ENCODE peak calls at places on chromosomes 2 and 18, in nine cellular contexts. E is HCT116, U is esophagus muscularis mucosa, P is heart left ventricle, B is A549, Z is HepG2, Q is Peyer's patch, X is transverse colon, Y is IMR-90. G is an unnamed sample.

GRCh38 chr2:227033471-227034148 is 130.4 kb downstream of the COL4A4 start:
- DNase-seq in E (peak; percentile 4), U (no peak), P (no peak), B (peak; percentile 50), Z (peak; percentile 43), Q (no peak), X (peak; percentile 59), Y (peak; percentile 32), G (no peak)

GRCh38 chr2:229622495-229623355 is 91.6 kb downstream of the DNER start:
- DNase-seq in E (no peak), U (no peak), P (no peak), B (no peak), Z (no peak), Q (no peak), X (no peak), Y (no peak), G (no peak)

GRCh38 chr2:25853038-25853638 is 25.1 kb downstream of the ASXL2 start:
- DNase-seq in E (no peak), U (no peak), P (no peak), B (no peak), Z (no peak), Q (no peak), X (no peak), Y (no peak), G (no peak)

GRCh38 chr18:79515331-79515730 is 119.6 kb downstream of the NFATC1 start:
- DNase-seq in E (no peak), U (no peak), P (peak; percentile 32), B (no peak), Z (no peak), Q (peak; percentile 15), X (no peak), Y (no peak), G (no peak)

GRCh38 chr2:225091336-225091735 is 49.1 kb upstream of the DOCK10 start:
- DNase-seq in E (peak; percentile 37), U (no peak), P (no peak), B (peak; percentile 49), Z (no peak), Q (no peak), X (no peak), Y (peak; percentile 98), G (no peak)

GRCh38 chr2:176268976-176269318 is 295 bp upstream of the MTX2 start:
- DNase-seq in E (no peak), U (no peak), P (no peak), B (no peak), Z (no peak), Q (no peak), X (no peak), Y (no peak), G (no peak)

GRCh38 chr2:109352898-109353689 is 224.1 kb downstream of the SH3RF3 start:
- DNase-seq in E (no peak), U (no peak), P (peak; percentile 45), B (no peak), Z (no peak), Q (peak; percentile 2), X (no peak), Y (no peak), G (peak; percentile 30)

GRCh38 chr2:150663143-150663542 is 175.7 kb upstream of the RND3 start:
- DNase-seq in E (peak; percentile 0), U (no peak), P (no peak), B (no peak), Z (no peak), Q (no peak), X (no peak), Y (peak; percentile 90), G (no peak)

GRCh38 chr2:11642972-11643371 is 27.0 kb downstream of the NTSR2 start:
- DNase-seq in E (no peak), U (no peak), P (no peak), B (peak; percentile 27), Z (no peak), Q (no peak), X (no peak), Y (no peak), G (no peak)

GRCh38 chr2:96305091-96305978 is at the start of gene SNRNP200:
- DNase-seq in E (peak; percentile 69), U (peak; percentile 96), P (peak; percentile 94), B (peak; percentile 70), Z (peak; percentile 86), Q (peak; percentile 88), X (peak; percentile 93), Y (peak; percentile 72), G (peak; percentile 74)

GRCh38 chr18:7754725-7755181 is 187.6 kb downstream of the PTPRM start:
- DNase-seq in E (no peak), U (no peak), P (no peak), B (peak; percentile 8), Z (peak; percentile 94), Q (no peak), X (no peak), Y (peak; percentile 17), G (no peak)

GRCh38 chr2:8094571-8094970 is 587.3 kb upstream of the ID2 start:
- DNase-seq in E (no peak), U (peak; percentile 68), P (no peak), B (no peak), Z (no peak), Q (no peak), X (no peak), Y (no peak), G (no peak)

GRCh38 chr18:58863539-58864145 is 1.0 kb upstream of the ZNF532 start:
- DNase-seq in E (no peak), U (no peak), P (peak; percentile 82), B (no peak), Z (no peak), Q (peak; percentile 64), X (peak; percentile 61), Y (peak; percentile 30), G (peak; percentile 44)

GRCh38 chr2:88074854-88075292 is 7.2 kb downstream of the SMYD1 start:
- DNase-seq in E (no peak), U (no peak), P (no peak), B (no peak), Z (no peak), Q (no peak), X (no peak), Y (peak; percentile 67), G (no peak)

GRCh38 chr2:54457326-54458023 is 1.3 kb downstream of the SPTBN1 start:
- DNase-seq in E (no peak), U (no peak), P (peak; percentile 70), B (peak; percentile 39), Z (peak; percentile 59), Q (no peak), X (no peak), Y (no peak), G (no peak)

GRCh38 chr2:54454548-54454921 is 1.6 kb upstream of the SPTBN1 start:
- DNase-seq in E (no peak), U (no peak), P (no peak), B (no peak), Z (peak; percentile 71), Q (no peak), X (no peak), Y (no peak), G (no peak)

GRCh38 chr2:54454922-54455583 is 1.1 kb upstream of the SPTBN1 start:
- DNase-seq in E (no peak), U (no peak), P (no peak), B (no peak), Z (peak; percentile 48), Q (no peak), X (no peak), Y (no peak), G (no peak)

GRCh38 chr2:54456526-54457325 is 599 bp downstream of the SPTBN1 start:
- DNase-seq in E (no peak), U (no peak), P (peak; percentile 72), B (peak; percentile 50), Z (peak; percentile 19), Q (no peak), X (peak; percentile 17), Y (peak; percentile 19), G (no peak)

GRCh38 chr2:54455584-54456525 is at the start of gene SPTBN1:
- DNase-seq in E (peak; percentile 61), U (peak; percentile 98), P (peak; percentile 94), B (peak; percentile 76), Z (peak; percentile 87), Q (peak; percentile 29), X (peak; percentile 77), Y (peak; percentile 90), G (peak; percentile 80)
- TF ChIP-seq POLR2A in E (peak; percentile 27), U (peak; percentile 45), P (no peak), B (peak; percentile 79), Z (peak; percentile 75), Q (no peak), X (peak; percentile 41), Y (peak; percentile 61), G (peak; percentile 66)

DNA sequence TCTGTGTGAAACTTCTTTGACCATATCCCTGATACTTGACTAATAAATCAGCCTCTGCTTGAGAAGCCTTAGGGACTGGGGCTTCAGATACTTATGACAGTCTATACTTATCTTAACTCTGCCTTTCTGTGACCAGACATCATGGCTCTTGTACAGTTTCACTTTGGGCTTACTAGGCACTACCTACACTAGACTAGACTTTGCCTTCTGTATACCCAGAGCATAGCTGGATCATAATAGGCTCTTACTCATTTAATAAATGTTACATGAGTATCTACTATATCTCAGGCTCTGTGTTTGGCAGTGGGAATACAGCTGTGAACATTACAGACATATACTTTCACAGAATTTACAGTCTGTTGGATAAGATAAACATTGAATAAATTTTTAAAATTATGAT is 9.0 kb downstream of the UGP2 start:
- DNase-seq in E (no peak), U (no peak), P (no peak), B (no peak), Z (no peak), Q (no peak), X (no peak), Y (no peak), G (no peak)
- H3K27ac ChIP-seq in E (no peak overlapping the region), U (no peak overlapping the region), P (no peak overlapping the region), B (no peak overlapping the region), Z (no peak overlapping the region), Q (no peak overlapping the region), X (no peak overlapping the region), Y (no peak overlapping the region), G (peak overlapping the region; percentile 97)

GRCh38 chr2:70089946-70090523 is 2.8 kb downstream of the PCBP1 start:
- DNase-seq in E (no peak), U (no peak), P (no peak), B (no peak), Z (no peak), Q (no peak), X (no peak), Y (no peak), G (no peak)
- TF ChIP-seq POLR2A in E (no peak), U (no peak), P (no peak), B (no peak), Z (peak; percentile 44), Q (no peak), X (no peak), Y (no peak), G (no peak)

GRCh38 chr2:20205915-20206524 is 18.9 kb downstream of the SDC1 start:
- DNase-seq in E (no peak), U (no peak), P (no peak), B (no peak), Z (no peak), Q (no peak), X (peak; percentile 67), Y (no peak), G (no peak)

GRCh38 chr2:20205069-20205468 is 19.9 kb downstream of the SDC1 start:
- DNase-seq in E (no peak), U (no peak), P (no peak), B (no peak), Z (no peak), Q (no peak), X (no peak), Y (no peak), G (no peak)

GRCh38 chr2:20208487-20208882 is 16.4 kb downstream of the SDC1 start:
- DNase-seq in E (no peak), U (no peak), P (no peak), B (no peak), Z (no peak), Q (no peak), X (peak; percentile 49), Y (no peak), G (no peak)

GRCh38 chr2:20209373-20210109 is 15.4 kb downstream of the SDC1 start:
- DNase-seq in E (no peak), U (no peak), P (no peak), B (no peak), Z (no peak), Q (no peak), X (no peak), Y (no peak), G (no peak)

GRCh38 chr2:20207051-20207450 is 17.9 kb downstream of the SDC1 start:
- DNase-seq in E (no peak), U (no peak), P (no peak), B (no peak), Z (no peak), Q (no peak), X (peak; percentile 61), Y (no peak), G (no peak)
- H3K27ac ChIP-seq in E (no peak overlapping the region), U (no peak overlapping the region), P (no peak overlapping the region), B (peak overlapping the region; percentile 51), Z (peak overlapping the region; percentile 70), Q (no peak overlapping the region), X (peak overlapping the region; percentile 52), Y (no peak overlapping the region), G (no peak overlapping the region)